ENCODE peak calls at places on chromosome 13, in six cellular contexts. One of them, this sample, is unnamed.

GRCh38 chr13:42968906-42969305 is 23.1 kb downstream of the EPSTI1 start:
- DNase-seq in immature natural killer cell: no peak
- DNase-seq in fibroblast of lung: no peak
- DNase-seq in CD8-positive, alpha-beta memory T cell: no peak
- DNase-seq in brain pericyte: no peak
- DNase-seq in NCI-H2081: no peak
- DNase-seq in this sample: no peak

GRCh38 chr13:21800847-21801616 is 130.2 kb downstream of the FGF9 start:
- DNase-seq in immature natural killer cell: no peak
- DNase-seq in fibroblast of lung: no peak
- DNase-seq in CD8-positive, alpha-beta memory T cell: no peak
- DNase-seq in brain pericyte: no peak
- DNase-seq in NCI-H2081: no peak
- DNase-seq in this sample: no peak

GRCh38 chr13:95948646-95949045 is 104.6 kb downstream of the UGGT2 start:
- DNase-seq in immature natural killer cell: no peak
- DNase-seq in fibroblast of lung: peak; percentile 38
- DNase-seq in CD8-positive, alpha-beta memory T cell: no peak
- DNase-seq in brain pericyte: peak; percentile 29
- DNase-seq in NCI-H2081: no peak
- DNase-seq in this sample: no peak

GRCh38 chr13:79060216-79060615 is 345.8 kb downstream of the RBM26 start:
- DNase-seq in immature natural killer cell: no peak
- DNase-seq in fibroblast of lung: no peak
- DNase-seq in CD8-positive, alpha-beta memory T cell: no peak
- DNase-seq in brain pericyte: no peak
- DNase-seq in NCI-H2081: no peak
- DNase-seq in this sample: no peak

GRCh38 chr13:25775275-25775674 is 276.5 kb downstream of the SHISA2 start:
- DNase-seq in immature natural killer cell: no peak
- DNase-seq in fibroblast of lung: no peak
- DNase-seq in CD8-positive, alpha-beta memory T cell: no peak
- DNase-seq in brain pericyte: no peak
- DNase-seq in NCI-H2081: no peak
- DNase-seq in this sample: no peak

GRCh38 chr13:52842440-52842839 is 6.0 kb downstream of the PCDH8 start:
- DNase-seq in immature natural killer cell: no peak
- DNase-seq in fibroblast of lung: no peak
- DNase-seq in CD8-positive, alpha-beta memory T cell: no peak
- DNase-seq in brain pericyte: no peak
- DNase-seq in NCI-H2081: peak; percentile 84
- DNase-seq in this sample: no peak

GRCh38 chr13:97000295-97000925 is 6.1 kb upstream of the OXGR1 start:
- DNase-seq in immature natural killer cell: no peak
- DNase-seq in fibroblast of lung: peak; percentile 60
- DNase-seq in CD8-positive, alpha-beta memory T cell: no peak
- DNase-seq in brain pericyte: no peak
- DNase-seq in NCI-H2081: no peak
- DNase-seq in this sample: no peak

GRCh38 chr13:60134376-60134775 is 29.4 kb downstream of the DIAPH3 start:
- DNase-seq in immature natural killer cell: peak; percentile 10
- DNase-seq in fibroblast of lung: peak; percentile 58
- DNase-seq in CD8-positive, alpha-beta memory T cell: no peak
- DNase-seq in brain pericyte: no peak
- DNase-seq in NCI-H2081: no peak
- DNase-seq in this sample: no peak

GRCh38 chr13:102951808-102952207 is 106.0 kb downstream of the ERCC5 start:
- DNase-seq in immature natural killer cell: no peak
- DNase-seq in fibroblast of lung: no peak
- DNase-seq in CD8-positive, alpha-beta memory T cell: no peak
- DNase-seq in brain pericyte: no peak
- DNase-seq in NCI-H2081: no peak
- DNase-seq in this sample: no peak

GRCh38 chr13:64154514-64154913 is 2738.9 kb upstream of the PCDH20 start:
- DNase-seq in immature natural killer cell: no peak
- DNase-seq in fibroblast of lung: peak; percentile 54
- DNase-seq in CD8-positive, alpha-beta memory T cell: no peak
- DNase-seq in brain pericyte: no peak
- DNase-seq in NCI-H2081: no peak
- DNase-seq in this sample: no peak

GRCh38 chr13:39531646-39532045 is 71.3 kb downstream of the LHFPL6 start:
- DNase-seq in immature natural killer cell: no peak
- DNase-seq in fibroblast of lung: peak; percentile 48
- DNase-seq in CD8-positive, alpha-beta memory T cell: no peak
- DNase-seq in brain pericyte: no peak
- DNase-seq in NCI-H2081: no peak
- DNase-seq in this sample: no peak

GRCh38 chr13:98570929-98571372 is 6.0 kb downstream of the STK24 start:
- DNase-seq in immature natural killer cell: peak; percentile 21
- DNase-seq in fibroblast of lung: no peak
- DNase-seq in CD8-positive, alpha-beta memory T cell: peak; percentile 25
- DNase-seq in brain pericyte: no peak
- DNase-seq in NCI-H2081: no peak
- DNase-seq in this sample: no peak

GRCh38 chr13:38417727-38418126 is 68.1 kb downstream of the UFM1 start:
- DNase-seq in immature natural killer cell: no peak
- DNase-seq in fibroblast of lung: peak; percentile 19
- DNase-seq in CD8-positive, alpha-beta memory T cell: no peak
- DNase-seq in brain pericyte: no peak
- DNase-seq in NCI-H2081: no peak
- DNase-seq in this sample: peak; percentile 13

GRCh38 chr13:107258599-107259187 is 690.8 kb upstream of the ARGLU1 start:
- DNase-seq in immature natural killer cell: no peak
- DNase-seq in fibroblast of lung: peak; percentile 32
- DNase-seq in CD8-positive, alpha-beta memory T cell: no peak
- DNase-seq in brain pericyte: no peak
- DNase-seq in NCI-H2081: no peak
- DNase-seq in this sample: no peak

GRCh38 chr13:40272776-40273139 is 393.7 kb downstream of the FOXO1 start:
- DNase-seq in immature natural killer cell: no peak
- DNase-seq in fibroblast of lung: peak; percentile 43
- DNase-seq in CD8-positive, alpha-beta memory T cell: no peak
- DNase-seq in brain pericyte: no peak
- DNase-seq in NCI-H2081: no peak
- DNase-seq in this sample: no peak

GRCh38 chr13:40665061-40665753 is 1.2 kb downstream of the FOXO1 start:
- DNase-seq in immature natural killer cell: no peak
- DNase-seq in fibroblast of lung: no peak
- DNase-seq in CD8-positive, alpha-beta memory T cell: no peak
- DNase-seq in brain pericyte: no peak
- DNase-seq in NCI-H2081: no peak
- DNase-seq in this sample: no peak

GRCh38 chr13:48873598-48873997 is 102.1 kb upstream of the FNDC3A start:
- DNase-seq in immature natural killer cell: no peak
- DNase-seq in fibroblast of lung: peak; percentile 28
- DNase-seq in CD8-positive, alpha-beta memory T cell: no peak
- DNase-seq in brain pericyte: no peak
- DNase-seq in NCI-H2081: no peak
- DNase-seq in this sample: peak; percentile 27

GRCh38 chr13:97878421-97879375 is 74.8 kb upstream of the IPO5 start:
- DNase-seq in immature natural killer cell: no peak
- DNase-seq in fibroblast of lung: no peak
- DNase-seq in CD8-positive, alpha-beta memory T cell: no peak
- DNase-seq in brain pericyte: no peak
- DNase-seq in NCI-H2081: no peak
- DNase-seq in this sample: no peak

GRCh38 chr13:102280366-102280765 is 121.5 kb downstream of the FGF14 start:
- DNase-seq in immature natural killer cell: no peak
- DNase-seq in fibroblast of lung: no peak
- DNase-seq in CD8-positive, alpha-beta memory T cell: no peak
- DNase-seq in brain pericyte: no peak
- DNase-seq in NCI-H2081: no peak
- DNase-seq in this sample: no peak

GRCh38 chr13:28636677-28637317 is 22.1 kb upstream of the POMP start:
- DNase-seq in immature natural killer cell: peak; percentile 20
- DNase-seq in fibroblast of lung: peak; percentile 75
- DNase-seq in CD8-positive, alpha-beta memory T cell: peak; percentile 9
- DNase-seq in brain pericyte: no peak
- DNase-seq in NCI-H2081: peak; percentile 37
- DNase-seq in this sample: peak; percentile 68

GRCh38 chr13:40666905-40667621 is 622 bp upstream of the FOXO1 start:
- DNase-seq in immature natural killer cell: peak; percentile 23
- DNase-seq in fibroblast of lung: no peak
- DNase-seq in CD8-positive, alpha-beta memory T cell: peak; percentile 17
- DNase-seq in brain pericyte: no peak
- DNase-seq in NCI-H2081: no peak
- DNase-seq in this sample: no peak

GRCh38 chr13:20394506-20394905 is 131.2 kb downstream of the CRYL1 start:
- DNase-seq in immature natural killer cell: no peak
- DNase-seq in fibroblast of lung: no peak
- DNase-seq in CD8-positive, alpha-beta memory T cell: no peak
- DNase-seq in brain pericyte: no peak
- DNase-seq in NCI-H2081: no peak
- DNase-seq in this sample: no peak

GRCh38 chr13:100514788-100515409 is 73.7 kb downstream of the GGACT start:
- DNase-seq in immature natural killer cell: peak; percentile 57
- DNase-seq in fibroblast of lung: peak; percentile 82
- DNase-seq in CD8-positive, alpha-beta memory T cell: peak; percentile 60
- DNase-seq in brain pericyte: peak; percentile 80
- DNase-seq in NCI-H2081: peak; percentile 84
- DNase-seq in this sample: peak; percentile 78

GRCh38 chr13:112616586-112617381 is 28.8 kb upstream of the TUBGCP3 start:
- DNase-seq in immature natural killer cell: no peak
- DNase-seq in fibroblast of lung: peak; percentile 47
- DNase-seq in CD8-positive, alpha-beta memory T cell: no peak
- DNase-seq in brain pericyte: no peak
- DNase-seq in NCI-H2081: no peak
- DNase-seq in this sample: peak; percentile 47

GRCh38 chr13:43023244-43023931 is at the start of gene DNAJC15:
- DNase-seq in immature natural killer cell: peak; percentile 74
- DNase-seq in fibroblast of lung: peak; percentile 89
- DNase-seq in CD8-positive, alpha-beta memory T cell: peak; percentile 63
- DNase-seq in brain pericyte: no peak
- DNase-seq in NCI-H2081: no peak
- DNase-seq in this sample: peak; percentile 60

GRCh38 chr13:44103721-44104490 is 224.2 kb downstream of the LACC1 start:
- DNase-seq in immature natural killer cell: no peak
- DNase-seq in fibroblast of lung: no peak
- DNase-seq in CD8-positive, alpha-beta memory T cell: no peak
- DNase-seq in brain pericyte: no peak
- DNase-seq in NCI-H2081: no peak
- DNase-seq in this sample: no peak

This sample was measured in iPS DF 6.9.